ENCODE peak calls at places on chromosomes 3 and 15, in five cellular contexts. Y, E, Q, C and S are unnamed samples. For H3K27me3, the result is how much of the 10 kb centered on the place peaks cover.

GRCh38 chr15:77025066-77025435 is 30.1 kb downstream of the PSTPIP1 start:
- DNase-seq in Y (no peak), E (no peak), Q (no peak), C (no peak), S (no peak)

GRCh38 chr3:147656023-147656422 is 246.9 kb downstream of the ZIC1 start:
- DNase-seq in Y (no peak), E (no peak), Q (no peak), C (no peak), S (no peak)

GRCh38 chr15:89155656-89156055 is 65.7 kb downstream of the RLBP1 start:
- DNase-seq in Y (no peak), E (no peak), Q (no peak), C (no peak), S (no peak)

GRCh38 chr3:94360982-94361381 is 298.1 kb downstream of the NSUN3 start:
- DNase-seq in Y (no peak), E (no peak), Q (no peak), C (peak), S (no peak)

GRCh38 chr3:104018541-104018940 is 1348.2 kb upstream of the ALCAM start:
- DNase-seq in Y (no peak), E (no peak), Q (no peak), C (no peak), S (no peak)

GRCh38 chr3:53003320-53003719 is 42.6 kb downstream of the SFMBT1 start:
- DNase-seq in Y (no peak), E (no peak), Q (no peak), C (no peak), S (no peak)

GRCh38 chr15:62941719-62942118 is 100.8 kb upstream of the TPM1 start:
- DNase-seq in Y (peak), E (no peak), Q (no peak), C (no peak), S (no peak)

GRCh38 chr3:146164071-146164470 is 3.1 kb upstream of the PLOD2 start:
- DNase-seq in Y (no peak), E (no peak), Q (no peak), C (no peak), S (no peak)

GRCh38 chr3:185290266-185290665 is 36.4 kb upstream of the EHHADH start:
- DNase-seq in Y (no peak), E (peak), Q (no peak), C (no peak), S (no peak)

GRCh38 chr15:89777821-89778380 is 1.8 kb downstream of the MESP2 start:
- DNase-seq in Y (no peak), E (no peak), Q (no peak), C (no peak), S (no peak)

GRCh38 chr3:46065294-46065705 is 38.0 kb upstream of the XCR1 start:
- DNase-seq in Y (peak), E (no peak), Q (peak), C (no peak), S (no peak)

GRCh38 chr15:41934843-41935242 is 37.5 kb downstream of the EHD4 start:
- DNase-seq in Y (no peak), E (peak), Q (peak), C (no peak), S (no peak)

GRCh38 chr15:42427429-42428223 is 63.3 kb downstream of the ZNF106 start:
- DNase-seq in Y (peak), E (no peak), Q (no peak), C (no peak), S (peak)

GRCh38 chr15:83282859-83283812 is 1.3 kb downstream of the BNC1 start:
- DNase-seq in Y (no peak), E (no peak), Q (no peak), C (no peak), S (no peak)

GRCh38 chr15:30990036-30990435 is 1.4 kb downstream of the MTMR10 start:
- DNase-seq in Y (no peak), E (no peak), Q (no peak), C (no peak), S (no peak)

GRCh38 chr15:80549191-80549590 is 145.0 kb downstream of the ARNT2 start:
- DNase-seq in Y (peak), E (no peak), Q (no peak), C (no peak), S (peak)

GRCh38 chr3:125280966-125281365 is 68.4 kb upstream of the SLC12A8 start:
- DNase-seq in Y (peak), E (peak), Q (no peak), C (no peak), S (no peak)

GRCh38 chr3:54127499-54128056 is 5.2 kb downstream of the CACNA2D3 start:
- DNase-seq in Y (no peak), E (no peak), Q (no peak), C (no peak), S (no peak)

GRCh38 chr15:101169457-101170071 is 82.3 kb downstream of the CHSY1 start:
- DNase-seq in Y (peak), E (no peak), Q (peak), C (no peak), S (no peak)

GRCh38 chr3:46866720-46867549 is 3.7 kb upstream of the MYL3 start:
- DNase-seq in Y (peak), E (peak), Q (peak), C (peak), S (no peak)

GRCh38 chr3:136632625-136633081 is 119.5 kb downstream of the STAG1 start:
- DNase-seq in Y (peak), E (no peak), Q (no peak), C (no peak), S (no peak)

GRCh38 chr3:112973325-112974177 is 1.4 kb downstream of the CD200R1 start:
- DNase-seq in Y (no peak), E (no peak), Q (no peak), C (no peak), S (no peak)

GRCh38 chr15:31272558-31273257 is 53.9 kb upstream of the KLF13 start:
- DNase-seq in Y (no peak), E (no peak), Q (no peak), C (no peak), S (no peak)

GRCh38 chr3:131435000-131435399 is 53.4 kb downstream of the NUDT16 start:
- DNase-seq in Y (no peak), E (no peak), Q (no peak), C (no peak), S (no peak)

GRCh38 chr3:78041486-78041885 is 1001.6 kb downstream of the ROBO2 start:
- DNase-seq in Y (peak), E (no peak), Q (no peak), C (no peak), S (no peak)

GRCh38 chr3:8784676-8785435 is 15.4 kb upstream of the OXTR start:
- DNase-seq in Y (no peak), E (no peak), Q (no peak), C (no peak), S (no peak)

GRCh38 chr3:112568642-112569041 is 6.8 kb downstream of the SLC35A5 start:
- DNase-seq in Y (peak), E (no peak), Q (no peak), C (no peak), S (no peak)

GRCh38 chr15:75725719-75726607 is 13.3 kb upstream of the CSPG4 start:
- DNase-seq in Y (no peak), E (no peak), Q (no peak), C (no peak), S (no peak)

GRCh38 chr3:171867976-171868375 is 24.8 kb downstream of the TMEM212 start:
- DNase-seq in Y (no peak), E (peak), Q (no peak), C (no peak), S (no peak)

GRCh38 chr15:46996331-46996730 is 721.0 kb upstream of the SEMA6D start:
- DNase-seq in Y (no peak), E (no peak), Q (no peak), C (no peak), S (no peak)

GRCh38 chr15:84715442-84716035 is 400 bp downstream of the SEC11A start:
- DNase-seq in Y (peak), E (peak), Q (peak), C (no peak), S (no peak)

GRCh38 chr3:134092231-134092701 is 62.5 kb upstream of the SLCO2A1 start:
- DNase-seq in Y (peak), E (no peak), Q (no peak), C (no peak), S (peak)

GRCh38 chr3:134095005-134095404 is 65.3 kb upstream of the SLCO2A1 start:
- DNase-seq in Y (peak), E (no peak), Q (no peak), C (no peak), S (no peak)

GRCh38 chr3:134094491-134094890 is 64.8 kb upstream of the SLCO2A1 start:
- DNase-seq in Y (peak), E (no peak), Q (no peak), C (no peak), S (peak)

GRCh38 chr3:134090031-134090430 is 60.3 kb upstream of the SLCO2A1 start:
- DNase-seq in Y (peak), E (no peak), Q (no peak), C (no peak), S (peak)

GRCh38 chr3:134093906-134094305 is 64.2 kb upstream of the SLCO2A1 start:
- DNase-seq in Y (peak), E (no peak), Q (no peak), C (no peak), S (no peak)
- H3K27ac ChIP-seq in Y (no peak), E (no peak), Q (no peak), C (no peak), S (peak)

GRCh38 chr3:11643212-11644087 is at the start of gene VGLL4:
- DNase-seq in Y (peak), E (peak), Q (peak), C (peak), S (peak)
- TF ChIP-seq CTCF in Y (peak), E (peak), Q (peak), C (peak), S (peak)

GRCh38 chr3:10957976-10958749 is 34.4 kb upstream of the SLC6A1 start:
- DNase-seq in Y (no peak), E (no peak), Q (no peak), C (no peak), S (no peak)
- H3K27me3 ChIP-seq in Y (under half), E (under half), Q (under half), C (under half), S (under half)

GRCh38 chr3:149179225-149179624 is 42.4 kb downstream of the CP start:
- DNase-seq in Y (peak), E (no peak), Q (no peak), C (no peak), S (peak)

GRCh38 chr3:149170672-149171071 is 41.2 kb downstream of the HPS3 start:
- DNase-seq in Y (no peak), E (no peak), Q (no peak), C (no peak), S (no peak)

GRCh38 chr3:149180057-149180573 is 41.5 kb downstream of the CP start:
- DNase-seq in Y (peak), E (peak), Q (no peak), C (peak), S (peak)

GRCh38 chr3:149177122-149177521 is 44.5 kb downstream of the CP start:
- DNase-seq in Y (no peak), E (no peak), Q (no peak), C (no peak), S (no peak)

DNA sequence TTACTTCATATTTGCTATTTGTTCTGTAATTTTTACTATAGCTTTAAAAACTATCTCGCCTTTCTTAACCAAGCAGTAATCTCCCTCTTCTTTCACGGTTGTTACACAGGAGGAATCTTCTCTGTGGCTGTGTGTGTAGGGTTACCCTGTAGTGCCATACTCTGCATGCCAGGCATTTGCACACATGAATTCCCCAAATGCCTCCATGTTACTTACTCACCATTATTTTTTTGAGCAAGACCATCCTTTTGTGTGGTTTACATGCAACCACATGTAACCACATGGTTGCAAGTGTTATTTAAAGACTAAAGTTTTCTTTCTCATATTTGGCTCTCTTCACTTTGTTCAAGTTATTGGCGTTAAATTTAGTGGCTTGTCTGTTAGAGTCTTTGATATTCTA is 45.5 kb downstream of the HPS3 start:
- DNase-seq in Y (no peak), E (no peak), Q (no peak), C (no peak), S (no peak)
- H3K27ac ChIP-seq in Y (no peak), E (no peak), Q (no peak), C (no peak), S (no peak)

GRCh38 chr15:96893159-96893906 is 562.8 kb downstream of the NR2F2 start:
- DNase-seq in Y (no peak), E (no peak), Q (no peak), C (no peak), S (no peak)
- TF ChIP-seq CTCF in Y (no peak), E (no peak), Q (peak), C (no peak), S (peak)

GRCh38 chr15:67820147-67820991 is 4.9 kb upstream of the SKOR1 start:
- DNase-seq in Y (no peak), E (no peak), Q (no peak), C (no peak), S (no peak)

GRCh38 chr15:67821784-67822451 is 3.4 kb upstream of the SKOR1 start:
- DNase-seq in Y (no peak), E (no peak), Q (no peak), C (no peak), S (no peak)

GRCh38 chr15:67819636-67820035 is 5.7 kb upstream of the SKOR1 start:
- DNase-seq in Y (no peak), E (no peak), Q (no peak), C (no peak), S (no peak)

GRCh38 chr15:67822537-67823370 is 2.6 kb upstream of the SKOR1 start:
- DNase-seq in Y (no peak), E (no peak), Q (no peak), C (no peak), S (no peak)

GRCh38 chr15:67820992-67821783 is 4.1 kb upstream of the SKOR1 start:
- DNase-seq in Y (peak), E (peak), Q (peak), C (no peak), S (no peak)
- H3K27me3 ChIP-seq in Y (half or more), E (under half), Q (under half), C (half or more), S (half or more)

DNA sequence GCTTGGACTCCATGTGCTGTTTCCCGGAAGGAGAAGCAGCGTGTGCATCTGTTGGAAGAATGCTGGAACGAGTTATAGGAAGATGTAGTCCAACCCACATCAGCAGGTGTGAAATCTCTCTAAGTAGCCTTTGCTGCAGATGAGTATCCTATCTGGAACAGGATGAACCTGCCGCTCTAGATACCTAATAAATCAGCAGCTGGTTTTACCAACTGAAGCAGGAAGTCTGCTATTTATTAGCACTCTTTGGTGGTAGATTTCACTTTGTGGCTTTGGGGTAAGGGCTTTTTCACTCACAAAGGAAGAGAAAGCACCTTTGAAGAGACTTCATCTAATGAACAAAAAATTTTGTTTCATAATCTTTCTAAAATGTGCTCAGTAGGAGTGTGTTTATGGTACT is 66.4 kb downstream of the DCUN1D1 start:
- DNase-seq in Y (no peak), E (no peak), Q (peak), C (no peak), S (no peak)
- H3K27ac ChIP-seq in Y (peak), E (no peak), Q (peak), C (no peak), S (no peak)

GRCh38 chr3:42659451-42660130 is 6.1 kb downstream of the ZBTB47 start:
- DNase-seq in Y (no peak), E (no peak), Q (no peak), C (no peak), S (no peak)

GRCh38 chr3:42662037-42662812 is 8.7 kb downstream of the ZBTB47 start:
- DNase-seq in Y (no peak), E (no peak), Q (no peak), C (no peak), S (no peak)

GRCh38 chr3:42660131-42660715 is 6.7 kb downstream of the ZBTB47 start:
- DNase-seq in Y (peak), E (no peak), Q (no peak), C (no peak), S (no peak)

GRCh38 chr3:42661593-42662022 is 8.1 kb downstream of the ZBTB47 start:
- DNase-seq in Y (no peak), E (no peak), Q (no peak), C (no peak), S (no peak)

GRCh38 chr3:42660898-42661297 is 7.4 kb downstream of the ZBTB47 start:
- DNase-seq in Y (no peak), E (peak), Q (no peak), C (no peak), S (no peak)
- TF ChIP-seq CTCF in Y (no peak), E (peak), Q (no peak), C (no peak), S (no peak)

GRCh38 chr3:13853256-13853977 is 26.5 kb downstream of the WNT7A start:
- DNase-seq in Y (no peak), E (no peak), Q (no peak), C (no peak), S (no peak)
- H3K27me3 ChIP-seq in Y (under half), E (under half), Q (under half), C (under half), S (under half)